ENCODE peak calls at places on chromosomes 13 and 19, in eight cellular contexts. One of them, this sample, is unnamed.

GRCh38 chr13:73991384-73991783 is 142.8 kb downstream of the KLF12 start:
- DNase-seq in Panc1: no peak
- DNase-seq in lower lobe of right lung: no peak
- DNase-seq in stomach: no peak
- DNase-seq in A673: no peak
- DNase-seq in neural progenitor cell: no peak
- DNase-seq in colonic mucosa: no peak
- DNase-seq in heart left ventricle: no peak
- DNase-seq in this sample: no peak

GRCh38 chr13:75968103-75968838 is 332.1 kb downstream of the LMO7 start:
- DNase-seq in A673: no peak
- DNase-seq in neural progenitor cell: no peak
- DNase-seq in Panc1: no peak
- DNase-seq in lower lobe of right lung: no peak
- DNase-seq in heart left ventricle: no peak
- DNase-seq in stomach: no peak
- DNase-seq in colonic mucosa: no peak
- DNase-seq in this sample: no peak

GRCh38 chr13:46160474-46161066 is 21.4 kb downstream of the LCP1 start:
- DNase-seq in lower lobe of right lung: no peak
- DNase-seq in Panc1: peak; percentile 30
- DNase-seq in neural progenitor cell: peak; percentile 53
- DNase-seq in colonic mucosa: no peak
- DNase-seq in stomach: no peak
- DNase-seq in heart left ventricle: no peak
- DNase-seq in A673: peak; percentile 91
- DNase-seq in this sample: no peak

GRCh38 chr13:61391426-61391825 is 24.2 kb downstream of the PCDH20 start:
- DNase-seq in colonic mucosa: no peak
- DNase-seq in stomach: no peak
- DNase-seq in heart left ventricle: no peak
- DNase-seq in neural progenitor cell: no peak
- DNase-seq in Panc1: no peak
- DNase-seq in lower lobe of right lung: no peak
- DNase-seq in A673: no peak
- DNase-seq in this sample: no peak

GRCh38 chr13:48266967-48267639 is 34.1 kb downstream of the ITM2B start:
- DNase-seq in colonic mucosa: no peak
- DNase-seq in heart left ventricle: no peak
- DNase-seq in neural progenitor cell: no peak
- DNase-seq in stomach: no peak
- DNase-seq in lower lobe of right lung: no peak
- DNase-seq in Panc1: no peak
- DNase-seq in A673: peak; percentile 68
- DNase-seq in this sample: no peak

GRCh38 chr13:90107658-90108057 is 1239.8 kb upstream of the MIR17HG start:
- DNase-seq in neural progenitor cell: no peak
- DNase-seq in heart left ventricle: no peak
- DNase-seq in Panc1: no peak
- DNase-seq in A673: no peak
- DNase-seq in colonic mucosa: no peak
- DNase-seq in lower lobe of right lung: no peak
- DNase-seq in stomach: no peak
- DNase-seq in this sample: no peak

GRCh38 chr19:51098366-51099069 is 9.7 kb downstream of the CTU1 start:
- DNase-seq in colonic mucosa: no peak
- DNase-seq in lower lobe of right lung: peak; percentile 82
- DNase-seq in A673: no peak
- DNase-seq in Panc1: no peak
- DNase-seq in stomach: no peak
- DNase-seq in heart left ventricle: peak; percentile 71
- DNase-seq in neural progenitor cell: peak; percentile 13
- DNase-seq in this sample: no peak

GRCh38 chr13:45167611-45168554 is 33.0 kb downstream of the KCTD4 start:
- DNase-seq in colonic mucosa: peak; percentile 76
- DNase-seq in A673: no peak
- DNase-seq in neural progenitor cell: no peak
- DNase-seq in stomach: peak; percentile 82
- DNase-seq in heart left ventricle: peak; percentile 68
- DNase-seq in lower lobe of right lung: peak; percentile 59
- DNase-seq in Panc1: no peak
- DNase-seq in this sample: no peak

GRCh38 chr13:98706446-98707110 is 45.9 kb downstream of the SLC15A1 start:
- DNase-seq in lower lobe of right lung: no peak
- DNase-seq in heart left ventricle: no peak
- DNase-seq in colonic mucosa: no peak
- DNase-seq in Panc1: no peak
- DNase-seq in A673: no peak
- DNase-seq in neural progenitor cell: no peak
- DNase-seq in stomach: no peak
- DNase-seq in this sample: no peak

GRCh38 chr19:21323000-21323399 is 6.2 kb downstream of the ZNF708 start:
- DNase-seq in lower lobe of right lung: no peak
- DNase-seq in A673: no peak
- DNase-seq in colonic mucosa: no peak
- DNase-seq in heart left ventricle: no peak
- DNase-seq in stomach: no peak
- DNase-seq in neural progenitor cell: no peak
- DNase-seq in Panc1: no peak
- DNase-seq in this sample: no peak

GRCh38 chr13:59960683-59961082 is 203.0 kb downstream of the DIAPH3 start:
- DNase-seq in stomach: no peak
- DNase-seq in heart left ventricle: no peak
- DNase-seq in A673: no peak
- DNase-seq in neural progenitor cell: no peak
- DNase-seq in Panc1: no peak
- DNase-seq in lower lobe of right lung: no peak
- DNase-seq in colonic mucosa: no peak
- DNase-seq in this sample: no peak

GRCh38 chr19:47572635-47573034 is 313 bp downstream of the ZNF541 start:
- DNase-seq in A673: no peak
- DNase-seq in Panc1: no peak
- DNase-seq in lower lobe of right lung: no peak
- DNase-seq in stomach: no peak
- DNase-seq in heart left ventricle: no peak
- DNase-seq in neural progenitor cell: no peak
- DNase-seq in colonic mucosa: no peak
- DNase-seq in this sample: peak; percentile 15

GRCh38 chr19:35856546-35857149 is at the start of gene KIRREL2:
- DNase-seq in heart left ventricle: no peak
- DNase-seq in neural progenitor cell: peak; percentile 82
- DNase-seq in colonic mucosa: no peak
- DNase-seq in stomach: no peak
- DNase-seq in lower lobe of right lung: no peak
- DNase-seq in Panc1: no peak
- DNase-seq in A673: peak; percentile 21
- DNase-seq in this sample: no peak

GRCh38 chr13:68897331-68897730 is 1210.3 kb upstream of the ATXN8OS start:
- DNase-seq in heart left ventricle: no peak
- DNase-seq in Panc1: no peak
- DNase-seq in lower lobe of right lung: no peak
- DNase-seq in colonic mucosa: no peak
- DNase-seq in stomach: no peak
- DNase-seq in neural progenitor cell: no peak
- DNase-seq in A673: no peak
- DNase-seq in this sample: no peak

GRCh38 chr13:31965361-31966066 is 66.1 kb upstream of the FRY start:
- DNase-seq in lower lobe of right lung: no peak
- DNase-seq in neural progenitor cell: no peak
- DNase-seq in A673: no peak
- DNase-seq in stomach: no peak
- DNase-seq in heart left ventricle: no peak
- DNase-seq in colonic mucosa: no peak
- DNase-seq in Panc1: no peak
- DNase-seq in this sample: no peak

GRCh38 chr13:114069376-114070097 is 62.9 kb downstream of the RASA3 start:
- DNase-seq in heart left ventricle: no peak
- DNase-seq in neural progenitor cell: no peak
- DNase-seq in Panc1: no peak
- DNase-seq in lower lobe of right lung: no peak
- DNase-seq in A673: no peak
- DNase-seq in stomach: no peak
- DNase-seq in colonic mucosa: no peak
- DNase-seq in this sample: no peak

GRCh38 chr19:50205681-50206138 is 2.3 kb downstream of the MYH14 start:
- DNase-seq in stomach: peak; percentile 85
- DNase-seq in neural progenitor cell: peak; percentile 9
- DNase-seq in lower lobe of right lung: peak; percentile 83
- DNase-seq in colonic mucosa: peak; percentile 94
- DNase-seq in heart left ventricle: no peak
- DNase-seq in Panc1: no peak
- DNase-seq in A673: no peak
- DNase-seq in this sample: no peak

GRCh38 chr13:47472516-47472915 is 528.6 kb downstream of the SUCLA2 start:
- DNase-seq in stomach: no peak
- DNase-seq in neural progenitor cell: no peak
- DNase-seq in colonic mucosa: no peak
- DNase-seq in lower lobe of right lung: no peak
- DNase-seq in A673: no peak
- DNase-seq in Panc1: no peak
- DNase-seq in heart left ventricle: no peak
- DNase-seq in this sample: no peak

DNA sequence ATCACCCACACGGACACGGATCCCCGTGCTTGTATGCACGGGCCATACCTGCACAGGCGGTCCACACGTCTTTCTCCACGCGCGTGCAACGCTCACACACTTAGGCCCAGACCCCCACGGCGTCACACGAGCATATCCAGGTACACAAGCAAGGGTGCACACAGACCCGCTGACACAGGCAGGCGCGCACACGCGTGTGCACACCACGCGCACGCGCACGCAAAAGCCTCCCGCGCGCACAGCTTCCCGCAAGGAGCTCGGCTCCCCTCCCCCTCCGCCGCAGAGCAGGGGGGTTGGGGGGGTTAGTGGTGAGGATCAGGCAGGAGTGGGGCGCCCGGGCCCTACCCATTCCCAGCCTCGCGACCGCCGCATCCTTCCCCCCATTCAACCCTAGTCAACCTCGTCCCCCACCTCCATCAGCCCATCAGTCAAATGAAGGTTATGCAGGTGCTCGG is 407 bp downstream of the RAB3A start:
- DNase-seq in heart left ventricle: peak; percentile 69
- DNase-seq in stomach: no peak
- DNase-seq in lower lobe of right lung: peak; percentile 77
- DNase-seq in A673: peak; percentile 54
- DNase-seq in Panc1: no peak
- DNase-seq in colonic mucosa: peak; percentile 68
- DNase-seq in neural progenitor cell: no peak
- DNase-seq in this sample: peak; percentile 59
- TF ChIP-seq CTCF in heart left ventricle: no peak
- TF ChIP-seq CTCF in stomach: no peak
- TF ChIP-seq CTCF in lower lobe of right lung: no peak
- TF ChIP-seq CTCF in A673: no peak
- TF ChIP-seq CTCF in Panc1: no peak
- TF ChIP-seq CTCF in colonic mucosa: no peak
- TF ChIP-seq CTCF in neural progenitor cell: no peak
- TF ChIP-seq CTCF in this sample: no peak

GRCh38 chr19:991174-991931 is 7.2 kb downstream of the WDR18 start:
- DNase-seq in neural progenitor cell: peak; percentile 28
- DNase-seq in heart left ventricle: no peak
- DNase-seq in Panc1: no peak
- DNase-seq in stomach: no peak
- DNase-seq in lower lobe of right lung: no peak
- DNase-seq in colonic mucosa: peak; percentile 46
- DNase-seq in A673: no peak
- DNase-seq in this sample: peak; percentile 82
- H3K4me1 ChIP-seq in neural progenitor cell: peaks cover 4% of the 10 kb centered on the region
- H3K4me1 ChIP-seq in heart left ventricle: no peaks in the 10 kb centered on the region
- H3K4me1 ChIP-seq in Panc1: peaks cover 8% of the 10 kb centered on the region
- H3K4me1 ChIP-seq in stomach: peaks cover 29% of the 10 kb centered on the region
- H3K4me1 ChIP-seq in lower lobe of right lung: peaks cover 10% of the 10 kb centered on the region
- H3K4me1 ChIP-seq in colonic mucosa: peaks cover 5% of the 10 kb centered on the region
- H3K4me1 ChIP-seq in A673: peaks cover 9% of the 10 kb centered on the region
- H3K4me1 ChIP-seq in this sample: peaks cover 10% of the 10 kb centered on the region

GRCh38 chr13:112220925-112221324 is 154.0 kb downstream of the SOX1 start:
- DNase-seq in stomach: no peak
- DNase-seq in heart left ventricle: no peak
- DNase-seq in colonic mucosa: no peak
- DNase-seq in Panc1: no peak
- DNase-seq in lower lobe of right lung: no peak
- DNase-seq in neural progenitor cell: no peak
- DNase-seq in A673: no peak
- DNase-seq in this sample: no peak
- H3K27me3 ChIP-seq in stomach: peaks cover 30% of the 10 kb centered on the region
- H3K27me3 ChIP-seq in heart left ventricle: no peaks in the 10 kb centered on the region
- H3K27me3 ChIP-seq in colonic mucosa: no peaks in the 10 kb centered on the region
- H3K27me3 ChIP-seq in Panc1: no peaks in the 10 kb centered on the region
- H3K27me3 ChIP-seq in lower lobe of right lung: peaks cover 9% of the 10 kb centered on the region
- H3K27me3 ChIP-seq in neural progenitor cell: no peaks in the 10 kb centered on the region
- H3K27me3 ChIP-seq in A673: peaks cover 18% of the 10 kb centered on the region
- H3K27me3 ChIP-seq in this sample: no peaks in the 10 kb centered on the region

GRCh38 chr13:101880581-101880980 is 428.1 kb downstream of the ITGBL1 start:
- DNase-seq in colonic mucosa: no peak
- DNase-seq in stomach: no peak
- DNase-seq in lower lobe of right lung: no peak
- DNase-seq in Panc1: no peak
- DNase-seq in A673: no peak
- DNase-seq in heart left ventricle: no peak
- DNase-seq in neural progenitor cell: no peak
- DNase-seq in this sample: no peak

GRCh38 chr13:101876951-101877350 is 424.5 kb downstream of the ITGBL1 start:
- DNase-seq in heart left ventricle: no peak
- DNase-seq in A673: no peak
- DNase-seq in colonic mucosa: no peak
- DNase-seq in lower lobe of right lung: no peak
- DNase-seq in neural progenitor cell: no peak
- DNase-seq in stomach: no peak
- DNase-seq in Panc1: no peak
- DNase-seq in this sample: no peak

GRCh38 chr13:101875091-101875490 is 422.6 kb downstream of the ITGBL1 start:
- DNase-seq in stomach: no peak
- DNase-seq in neural progenitor cell: no peak
- DNase-seq in A673: no peak
- DNase-seq in heart left ventricle: no peak
- DNase-seq in Panc1: no peak
- DNase-seq in lower lobe of right lung: no peak
- DNase-seq in colonic mucosa: no peak
- DNase-seq in this sample: no peak

GRCh38 chr13:101881593-101881992 is 429.1 kb downstream of the ITGBL1 start:
- DNase-seq in stomach: no peak
- DNase-seq in A673: no peak
- DNase-seq in lower lobe of right lung: no peak
- DNase-seq in neural progenitor cell: no peak
- DNase-seq in heart left ventricle: no peak
- DNase-seq in colonic mucosa: no peak
- DNase-seq in Panc1: no peak
- DNase-seq in this sample: no peak

DNA sequence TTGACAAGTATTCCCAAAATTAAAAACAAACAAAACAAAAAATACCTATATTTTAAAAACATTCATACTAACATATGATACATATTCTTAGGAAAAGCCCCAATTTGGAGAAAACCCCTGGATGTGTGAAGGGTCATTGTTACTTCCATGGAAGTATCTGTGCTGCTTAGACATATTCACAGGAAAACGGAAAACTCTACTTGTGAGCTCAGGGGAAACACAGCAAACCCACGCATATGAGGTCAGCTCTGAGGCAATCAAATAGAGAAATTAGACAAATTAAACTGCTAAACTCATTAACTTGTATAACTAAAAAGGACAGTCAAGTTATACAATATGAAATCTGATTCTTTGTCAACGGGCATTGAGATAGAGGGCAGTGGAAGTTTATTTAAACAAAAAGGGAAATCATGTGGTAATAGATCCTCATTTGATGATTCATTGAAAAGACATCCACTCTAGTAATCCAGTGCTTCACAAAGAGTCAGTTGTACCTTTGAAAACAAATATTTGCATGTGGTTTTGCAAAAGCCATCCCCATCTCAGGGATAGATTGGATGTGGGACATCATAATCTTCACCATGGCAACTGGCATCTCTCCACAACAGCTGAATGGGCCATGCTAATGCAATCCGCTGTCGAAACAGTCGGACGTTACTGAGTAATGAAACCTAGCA is 423.4 kb downstream of the ITGBL1 start:
- DNase-seq in A673: peak; percentile 39
- DNase-seq in stomach: no peak
- DNase-seq in neural progenitor cell: no peak
- DNase-seq in heart left ventricle: no peak
- DNase-seq in lower lobe of right lung: no peak
- DNase-seq in colonic mucosa: no peak
- DNase-seq in Panc1: peak; percentile 12
- DNase-seq in this sample: no peak
- TF ChIP-seq CTCF in A673: no peak
- TF ChIP-seq CTCF in stomach: no peak
- TF ChIP-seq CTCF in neural progenitor cell: no peak
- TF ChIP-seq CTCF in heart left ventricle: no peak
- TF ChIP-seq CTCF in lower lobe of right lung: no peak
- TF ChIP-seq CTCF in colonic mucosa: no peak
- TF ChIP-seq CTCF in Panc1: no peak
- TF ChIP-seq CTCF in this sample: no peak

This sample was measured in CD8-positive, alpha-beta T cell.